ENCODE peak calls at places on chromosomes 12 and 14, in nine cellular contexts. U, P, I, L, B, H, V, E and W are unnamed samples.

GRCh38 chr12:131613186-131613585 is 97.7 kb upstream of the SFSWAP start:
- DNase-seq in U (no peak), P (no peak), I (no peak), L (no peak), B (no peak), H (no peak), V (no peak), E (no peak), W (no peak)

GRCh38 chr12:2582631-2583616 is 211.8 kb upstream of the FKBP4 start:
- DNase-seq in U (peak; percentile 10), P (peak; percentile 6), I (peak; percentile 50), L (peak; percentile 49), B (peak; percentile 25), H (peak; percentile 57), V (peak; percentile 69), E (peak; percentile 36), W (peak; percentile 70)

GRCh38 chr14:77607741-77608302 is 8.6 kb downstream of the SPTLC2 start:
- DNase-seq in U (no peak), P (no peak), I (no peak), L (no peak), B (no peak), H (no peak), V (no peak), E (no peak), W (no peak)

GRCh38 chr12:99140017-99140726 is 495.1 kb downstream of the APAF1 start:
- DNase-seq in U (no peak), P (no peak), I (no peak), L (no peak), B (no peak), H (no peak), V (no peak), E (no peak), W (no peak)

GRCh38 chr12:7460375-7461259 is 16.7 kb upstream of the CD163L1 start:
- DNase-seq in U (peak; percentile 34), P (peak; percentile 51), I (peak; percentile 60), L (no peak), B (peak; percentile 33), H (peak; percentile 38), V (no peak), E (peak; percentile 51), W (peak; percentile 54)

GRCh38 chr14:49940805-49941421 is 48.0 kb downstream of the ARF6 start:
- DNase-seq in U (no peak), P (peak; percentile 46), I (no peak), L (no peak), B (no peak), H (no peak), V (no peak), E (peak; percentile 64), W (no peak)

GRCh38 chr12:62659457-62660295 is 193.1 kb downstream of the MON2 start:
- DNase-seq in U (no peak), P (no peak), I (no peak), L (no peak), B (no peak), H (no peak), V (no peak), E (no peak), W (no peak)

GRCh38 chr12:39236994-39237393 is 205.9 kb downstream of the KIF21A start:
- DNase-seq in U (no peak), P (no peak), I (no peak), L (no peak), B (peak; percentile 31), H (no peak), V (no peak), E (no peak), W (no peak)

GRCh38 chr12:15584366-15585041 is 204.7 kb downstream of the EPS8 start:
- DNase-seq in U (peak; percentile 43), P (peak; percentile 50), I (peak; percentile 49), L (no peak), B (no peak), H (no peak), V (no peak), E (peak; percentile 83), W (no peak)

GRCh38 chr14:102986810-102987579 is 64.5 kb downstream of the AMN start:
- DNase-seq in U (no peak), P (no peak), I (no peak), L (no peak), B (peak; percentile 99), H (no peak), V (no peak), E (peak; percentile 90), W (no peak)

GRCh38 chr14:97602438-97603117 is 805.4 kb downstream of the VRK1 start:
- DNase-seq in U (no peak), P (peak; percentile 85), I (no peak), L (no peak), B (no peak), H (no peak), V (no peak), E (no peak), W (peak; percentile 29)

GRCh38 chr12:92912052-92912451 is 17.0 kb downstream of the EEA1 start:
- DNase-seq in U (no peak), P (no peak), I (no peak), L (no peak), B (peak; percentile 99), H (no peak), V (no peak), E (peak; percentile 32), W (no peak)

GRCh38 chr12:113043240-113043639 is 13.3 kb upstream of the DTX1 start:
- DNase-seq in U (no peak), P (no peak), I (no peak), L (no peak), B (no peak), H (no peak), V (no peak), E (no peak), W (no peak)

GRCh38 chr12:121223283-121223946 is 13.5 kb downstream of the P2RX4 start:
- DNase-seq in U (no peak), P (peak; percentile 34), I (no peak), L (no peak), B (peak; percentile 12), H (peak; percentile 37), V (no peak), E (no peak), W (peak; percentile 70)

GRCh38 chr14:105486974-105487448 is 325 bp downstream of the CRIP1 start:
- DNase-seq in U (no peak), P (peak; percentile 59), I (peak; percentile 58), L (peak; percentile 70), B (no peak), H (no peak), V (no peak), E (no peak), W (peak; percentile 79)
- H3K4me1 ChIP-seq in U (peaks cover 77% of the 10 kb centered on the region), P (peaks cover 67% of the 10 kb centered on the region), I (peaks cover 91% of the 10 kb centered on the region), L (peaks cover 14% of the 10 kb centered on the region), B (peaks cover 41% of the 10 kb centered on the region), H (peaks cover 76% of the 10 kb centered on the region), V (peaks cover 14% of the 10 kb centered on the region), E (peaks cover 6% of the 10 kb centered on the region), W (peaks cover 89% of the 10 kb centered on the region)

DNA sequence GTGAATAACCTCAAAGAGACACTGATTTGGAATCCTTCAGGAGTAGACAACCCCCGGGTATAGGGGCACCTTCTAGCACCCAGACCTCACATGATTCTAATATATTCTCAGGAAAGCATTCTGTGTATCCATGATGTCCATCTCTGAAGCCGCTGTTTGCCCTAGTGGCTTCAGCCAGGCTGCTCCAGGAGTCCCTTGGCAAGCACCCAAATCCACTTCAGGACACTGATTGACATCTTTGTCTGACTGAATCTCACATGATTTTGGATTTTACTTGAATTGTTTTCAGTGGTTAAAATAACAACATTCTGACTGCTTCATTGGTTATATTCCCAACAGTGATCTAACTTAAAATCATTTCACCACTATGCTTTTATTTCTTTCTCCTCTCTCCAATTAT is 390.5 kb upstream of the CLEC14A start:
- DNase-seq in U (no peak), P (no peak), I (no peak), L (no peak), B (no peak), H (no peak), V (no peak), E (no peak), W (no peak)
- H3K4me1 ChIP-seq in U (no peaks in the 10 kb centered on the region), P (no peaks in the 10 kb centered on the region), I (no peaks in the 10 kb centered on the region), L (no peaks in the 10 kb centered on the region), B (no peaks in the 10 kb centered on the region), H (no peaks in the 10 kb centered on the region), V (no peaks in the 10 kb centered on the region), E (no peaks in the 10 kb centered on the region), W (no peaks in the 10 kb centered on the region)

DNA sequence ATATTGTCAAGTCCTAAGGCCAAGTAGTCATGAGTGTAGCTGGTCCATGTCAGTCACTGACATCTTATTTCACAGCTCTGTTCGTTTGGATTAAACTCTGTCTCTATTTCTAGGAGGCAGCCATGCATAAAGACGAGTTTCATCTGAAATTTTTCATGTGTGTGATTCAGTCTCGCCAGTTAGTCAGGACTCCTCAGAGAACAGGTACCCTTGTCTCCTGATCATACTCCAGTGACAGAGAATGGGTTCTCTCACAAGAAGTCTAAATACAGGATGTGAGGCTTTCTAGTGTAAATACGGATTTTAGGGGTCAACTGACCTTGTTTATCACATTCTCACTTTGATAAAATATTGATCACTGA is 1.4 kb upstream of the SENP1 start:
- DNase-seq in U (no peak), P (no peak), I (no peak), L (no peak), B (no peak), H (no peak), V (no peak), E (no peak), W (no peak)
- H3K4me1 ChIP-seq in U (peaks cover 24% of the 10 kb centered on the region), P (peaks cover 35% of the 10 kb centered on the region), I (peaks cover 36% of the 10 kb centered on the region), L (peaks cover 7% of the 10 kb centered on the region), B (peaks cover 25% of the 10 kb centered on the region), H (peaks cover 18% of the 10 kb centered on the region), V (peaks cover 14% of the 10 kb centered on the region), E (peaks cover 7% of the 10 kb centered on the region), W (peaks cover 18% of the 10 kb centered on the region)

DNA sequence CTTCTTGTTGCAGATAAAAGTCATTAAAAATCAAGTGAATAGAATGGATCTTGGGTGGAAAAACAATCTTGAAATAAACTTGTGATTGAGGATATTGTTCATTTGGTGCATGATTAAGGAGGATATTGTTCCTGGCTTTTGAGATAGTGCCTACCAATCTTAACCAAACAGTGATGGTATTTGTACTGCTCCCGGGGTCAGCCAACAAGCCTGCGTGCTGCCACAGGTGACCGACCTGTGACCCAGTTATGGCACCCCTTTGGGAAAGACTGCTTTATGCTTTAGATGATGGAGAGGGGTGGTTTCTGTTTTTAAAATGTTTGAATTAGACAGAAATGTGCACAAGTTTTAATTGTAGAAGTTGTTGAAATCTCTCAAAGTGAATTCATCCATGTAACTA is 41.6 kb downstream of the SUDS3 start:
- DNase-seq in U (no peak), P (no peak), I (no peak), L (no peak), B (no peak), H (no peak), V (no peak), E (no peak), W (no peak)
- H3K4me1 ChIP-seq in U (peaks cover 7% of the 10 kb centered on the region), P (no peaks in the 10 kb centered on the region), I (no peaks in the 10 kb centered on the region), L (no peaks in the 10 kb centered on the region), B (peaks cover 15% of the 10 kb centered on the region), H (no peaks in the 10 kb centered on the region), V (no peaks in the 10 kb centered on the region), E (no peaks in the 10 kb centered on the region), W (no peaks in the 10 kb centered on the region)

GRCh38 chr12:65937806-65938205 is 113.5 kb downstream of the HMGA2 start:
- DNase-seq in U (no peak), P (no peak), I (no peak), L (no peak), B (no peak), H (no peak), V (no peak), E (no peak), W (no peak)
- H3K4me1 ChIP-seq in U (peaks cover 100% of the 10 kb centered on the region), P (no peaks in the 10 kb centered on the region), I (peaks cover 48% of the 10 kb centered on the region), L (no peaks in the 10 kb centered on the region), B (peaks cover 53% of the 10 kb centered on the region), H (peaks cover 8% of the 10 kb centered on the region), V (no peaks in the 10 kb centered on the region), E (peaks cover 26% of the 10 kb centered on the region), W (peaks cover 30% of the 10 kb centered on the region)